ENCODE peak calls at places on chromosomes 4 and X, in six cellular contexts. One of them, this sample, is unnamed.

GRCh38 chr4:109123952-109124351 is 178.5 kb downstream of the COL25A1 start:
- DNase-seq in CD8-positive, alpha-beta T cell: no peak
- DNase-seq in HL-60: no peak
- DNase-seq in CD4-positive, CD25-positive, alpha-beta regulatory T cell: no peak
- DNase-seq in foreskin keratinocyte: no peak
- DNase-seq in CD8-positive, alpha-beta memory T cell: no peak
- DNase-seq in this sample: no peak

GRCh38 chr4:98993419-98994071 is 2.0 kb upstream of the METAP1 start:
- DNase-seq in foreskin keratinocyte: no peak
- DNase-seq in CD4-positive, CD25-positive, alpha-beta regulatory T cell: no peak
- DNase-seq in CD8-positive, alpha-beta memory T cell: no peak
- DNase-seq in HL-60: no peak
- DNase-seq in CD8-positive, alpha-beta T cell: no peak
- DNase-seq in this sample: no peak

GRCh38 chr4:150004481-150004880 is 73.8 kb upstream of the DCLK2 start:
- DNase-seq in HL-60: no peak
- DNase-seq in CD8-positive, alpha-beta T cell: no peak
- DNase-seq in foreskin keratinocyte: no peak
- DNase-seq in CD8-positive, alpha-beta memory T cell: no peak
- DNase-seq in CD4-positive, CD25-positive, alpha-beta regulatory T cell: no peak
- DNase-seq in this sample: no peak

GRCh38 chr4:21517460-21517859 is 431.1 kb downstream of the KCNIP4 start:
- DNase-seq in CD8-positive, alpha-beta memory T cell: no peak
- DNase-seq in foreskin keratinocyte: peak; percentile 23
- DNase-seq in CD4-positive, CD25-positive, alpha-beta regulatory T cell: no peak
- DNase-seq in CD8-positive, alpha-beta T cell: no peak
- DNase-seq in HL-60: no peak
- DNase-seq in this sample: no peak

GRCh38 chr4:16794816-16795445 is 103.5 kb downstream of the LDB2 start:
- DNase-seq in CD8-positive, alpha-beta T cell: peak; percentile 51
- DNase-seq in CD4-positive, CD25-positive, alpha-beta regulatory T cell: no peak
- DNase-seq in HL-60: peak; percentile 28
- DNase-seq in CD8-positive, alpha-beta memory T cell: no peak
- DNase-seq in foreskin keratinocyte: peak; percentile 8
- DNase-seq in this sample: peak; percentile 80

GRCh38 chrX:16310326-16310725 is 143.0 kb downstream of the MAGEB17 start:
- DNase-seq in CD8-positive, alpha-beta T cell: no peak
- DNase-seq in foreskin keratinocyte: no peak
- DNase-seq in CD8-positive, alpha-beta memory T cell: no peak
- DNase-seq in HL-60: no peak
- DNase-seq in CD4-positive, CD25-positive, alpha-beta regulatory T cell: no peak
- DNase-seq in this sample: no peak

GRCh38 chr4:181536196-181536746 is 706.9 kb upstream of the TENM3 start:
- DNase-seq in CD8-positive, alpha-beta T cell: no peak
- DNase-seq in HL-60: no peak
- DNase-seq in foreskin keratinocyte: no peak
- DNase-seq in CD4-positive, CD25-positive, alpha-beta regulatory T cell: no peak
- DNase-seq in CD8-positive, alpha-beta memory T cell: no peak
- DNase-seq in this sample: no peak

GRCh38 chr4:3199661-3200422 is 49.1 kb upstream of the MSANTD1 start:
- DNase-seq in CD8-positive, alpha-beta memory T cell: no peak
- DNase-seq in foreskin keratinocyte: no peak
- DNase-seq in HL-60: no peak
- DNase-seq in CD4-positive, CD25-positive, alpha-beta regulatory T cell: no peak
- DNase-seq in CD8-positive, alpha-beta T cell: no peak
- DNase-seq in this sample: no peak

GRCh38 chr4:54942735-54943134 is 182.7 kb downstream of the KDR start:
- DNase-seq in foreskin keratinocyte: no peak
- DNase-seq in CD4-positive, CD25-positive, alpha-beta regulatory T cell: peak; percentile 26
- DNase-seq in CD8-positive, alpha-beta T cell: no peak
- DNase-seq in HL-60: no peak
- DNase-seq in CD8-positive, alpha-beta memory T cell: peak; percentile 69
- DNase-seq in this sample: no peak

GRCh38 chrX:68432648-68433047 is 647 bp downstream of the OPHN1 start:
- DNase-seq in foreskin keratinocyte: peak; percentile 29
- DNase-seq in CD8-positive, alpha-beta memory T cell: no peak
- DNase-seq in HL-60: no peak
- DNase-seq in CD8-positive, alpha-beta T cell: no peak
- DNase-seq in CD4-positive, CD25-positive, alpha-beta regulatory T cell: no peak
- DNase-seq in this sample: no peak

GRCh38 chrX:108437789-108438623 is at the start of gene COL4A6:
- DNase-seq in foreskin keratinocyte: peak; percentile 66
- DNase-seq in HL-60: no peak
- DNase-seq in CD8-positive, alpha-beta memory T cell: no peak
- DNase-seq in CD8-positive, alpha-beta T cell: no peak
- DNase-seq in CD4-positive, CD25-positive, alpha-beta regulatory T cell: no peak
- DNase-seq in this sample: no peak

GRCh38 chrX:108447303-108447702 is 7.7 kb downstream of the COL4A5 start:
- DNase-seq in HL-60: no peak
- DNase-seq in CD8-positive, alpha-beta T cell: no peak
- DNase-seq in CD8-positive, alpha-beta memory T cell: no peak
- DNase-seq in foreskin keratinocyte: peak; percentile 44
- DNase-seq in CD4-positive, CD25-positive, alpha-beta regulatory T cell: no peak
- DNase-seq in this sample: no peak

GRCh38 chrX:108439961-108440696 is 491 bp downstream of the COL4A5 start:
- DNase-seq in HL-60: no peak
- DNase-seq in foreskin keratinocyte: no peak
- DNase-seq in CD4-positive, CD25-positive, alpha-beta regulatory T cell: no peak
- DNase-seq in CD8-positive, alpha-beta memory T cell: no peak
- DNase-seq in CD8-positive, alpha-beta T cell: no peak
- DNase-seq in this sample: no peak

GRCh38 chrX:108439434-108439883 is at the start of gene COL4A5:
- DNase-seq in CD8-positive, alpha-beta memory T cell: no peak
- DNase-seq in HL-60: no peak
- DNase-seq in foreskin keratinocyte: peak; percentile 94
- DNase-seq in CD4-positive, CD25-positive, alpha-beta regulatory T cell: no peak
- DNase-seq in CD8-positive, alpha-beta T cell: no peak
- DNase-seq in this sample: no peak

DNA sequence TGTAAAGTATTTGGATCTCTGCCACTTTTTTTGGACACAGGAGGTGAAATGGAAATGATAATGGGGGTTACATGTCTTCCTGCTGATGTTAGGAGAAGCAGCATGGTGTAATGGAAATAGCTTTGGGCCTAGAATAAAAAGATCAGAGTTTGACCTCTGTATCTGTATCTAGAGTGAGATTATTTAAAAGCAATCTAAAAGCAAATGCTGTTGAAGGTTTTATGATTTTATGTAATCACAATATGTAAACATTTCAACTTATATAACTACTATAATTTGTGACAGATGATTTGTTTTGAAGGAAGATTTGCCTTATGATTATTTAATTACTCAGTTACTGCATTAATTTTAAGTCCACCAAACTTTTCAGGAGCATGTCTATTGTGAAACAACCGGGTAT is 3.4 kb downstream of the COL4A5 start:
- DNase-seq in HL-60: no peak
- DNase-seq in CD4-positive, CD25-positive, alpha-beta regulatory T cell: no peak
- DNase-seq in CD8-positive, alpha-beta T cell: no peak
- DNase-seq in CD8-positive, alpha-beta memory T cell: no peak
- DNase-seq in foreskin keratinocyte: no peak
- DNase-seq in this sample: no peak
- H3K27ac ChIP-seq in HL-60: no peak overlapping the region
- H3K27ac ChIP-seq in CD4-positive, CD25-positive, alpha-beta regulatory T cell: no peak overlapping the region
- H3K27ac ChIP-seq in CD8-positive, alpha-beta T cell: no peak overlapping the region
- H3K27ac ChIP-seq in CD8-positive, alpha-beta memory T cell: no peak overlapping the region
- H3K27ac ChIP-seq in foreskin keratinocyte: peak overlapping the region; percentile 1
- H3K27ac ChIP-seq in this sample: no peak overlapping the region

GRCh38 chr4:72893354-72894066 is 176.0 kb downstream of the COX18 start:
- DNase-seq in CD8-positive, alpha-beta memory T cell: no peak
- DNase-seq in HL-60: no peak
- DNase-seq in CD8-positive, alpha-beta T cell: no peak
- DNase-seq in foreskin keratinocyte: no peak
- DNase-seq in CD4-positive, CD25-positive, alpha-beta regulatory T cell: no peak
- DNase-seq in this sample: no peak
- H3K27ac ChIP-seq in CD8-positive, alpha-beta memory T cell: no peak overlapping the region
- H3K27ac ChIP-seq in HL-60: no peak overlapping the region
- H3K27ac ChIP-seq in CD8-positive, alpha-beta T cell: no peak overlapping the region
- H3K27ac ChIP-seq in foreskin keratinocyte: no peak overlapping the region
- H3K27ac ChIP-seq in CD4-positive, CD25-positive, alpha-beta regulatory T cell: no peak overlapping the region
- H3K27ac ChIP-seq in this sample: no peak overlapping the region

GRCh38 chr4:38724507-38724808 is 58.3 kb downstream of the TLR10 start:
- DNase-seq in CD8-positive, alpha-beta memory T cell: no peak
- DNase-seq in CD8-positive, alpha-beta T cell: no peak
- DNase-seq in CD4-positive, CD25-positive, alpha-beta regulatory T cell: no peak
- DNase-seq in foreskin keratinocyte: no peak
- DNase-seq in HL-60: no peak
- DNase-seq in this sample: no peak

GRCh38 chr4:38730830-38731646 is 51.8 kb downstream of the TLR10 start:
- DNase-seq in CD4-positive, CD25-positive, alpha-beta regulatory T cell: peak; percentile 69
- DNase-seq in HL-60: peak; percentile 77
- DNase-seq in CD8-positive, alpha-beta T cell: peak; percentile 90
- DNase-seq in foreskin keratinocyte: peak; percentile 71
- DNase-seq in CD8-positive, alpha-beta memory T cell: peak; percentile 70
- DNase-seq in this sample: peak; percentile 90

GRCh38 chr4:38730493-38730829 is 52.3 kb downstream of the TLR10 start:
- DNase-seq in foreskin keratinocyte: no peak
- DNase-seq in CD8-positive, alpha-beta memory T cell: no peak
- DNase-seq in CD8-positive, alpha-beta T cell: no peak
- DNase-seq in HL-60: no peak
- DNase-seq in CD4-positive, CD25-positive, alpha-beta regulatory T cell: no peak
- DNase-seq in this sample: no peak

GRCh38 chr4:38723726-38724506 is 58.9 kb downstream of the TLR10 start:
- DNase-seq in HL-60: no peak
- DNase-seq in CD8-positive, alpha-beta memory T cell: no peak
- DNase-seq in foreskin keratinocyte: no peak
- DNase-seq in CD8-positive, alpha-beta T cell: no peak
- DNase-seq in CD4-positive, CD25-positive, alpha-beta regulatory T cell: no peak
- DNase-seq in this sample: no peak

GRCh38 chr4:38728651-38729141 is 54.1 kb downstream of the TLR10 start:
- DNase-seq in CD8-positive, alpha-beta memory T cell: no peak
- DNase-seq in CD4-positive, CD25-positive, alpha-beta regulatory T cell: no peak
- DNase-seq in HL-60: no peak
- DNase-seq in foreskin keratinocyte: no peak
- DNase-seq in CD8-positive, alpha-beta T cell: no peak
- DNase-seq in this sample: no peak
- H3K27ac ChIP-seq in CD8-positive, alpha-beta memory T cell: no peak overlapping the region
- H3K27ac ChIP-seq in CD4-positive, CD25-positive, alpha-beta regulatory T cell: no peak overlapping the region
- H3K27ac ChIP-seq in HL-60: no peak overlapping the region
- H3K27ac ChIP-seq in foreskin keratinocyte: no peak overlapping the region
- H3K27ac ChIP-seq in CD8-positive, alpha-beta T cell: no peak overlapping the region
- H3K27ac ChIP-seq in this sample: no peak overlapping the region

GRCh38 chrX:51896626-51897025 is 3.2 kb downstream of the MAGED1 start:
- DNase-seq in HL-60: no peak
- DNase-seq in foreskin keratinocyte: no peak
- DNase-seq in CD8-positive, alpha-beta T cell: no peak
- DNase-seq in CD4-positive, CD25-positive, alpha-beta regulatory T cell: no peak
- DNase-seq in CD8-positive, alpha-beta memory T cell: no peak
- DNase-seq in this sample: peak; percentile 4

GRCh38 chrX:51892921-51893745 is at the start of gene MAGED1:
- DNase-seq in CD8-positive, alpha-beta memory T cell: peak; percentile 60
- DNase-seq in CD8-positive, alpha-beta T cell: peak; percentile 77
- DNase-seq in HL-60: peak; percentile 23
- DNase-seq in CD4-positive, CD25-positive, alpha-beta regulatory T cell: peak; percentile 51
- DNase-seq in foreskin keratinocyte: peak; percentile 80
- DNase-seq in this sample: peak; percentile 96

GRCh38 chrX:51891821-51892551 is 1.4 kb upstream of the MAGED1 start:
- DNase-seq in CD8-positive, alpha-beta memory T cell: no peak
- DNase-seq in HL-60: peak; percentile 18
- DNase-seq in CD4-positive, CD25-positive, alpha-beta regulatory T cell: no peak
- DNase-seq in foreskin keratinocyte: no peak
- DNase-seq in CD8-positive, alpha-beta T cell: no peak
- DNase-seq in this sample: peak; percentile 86

GRCh38 chrX:51893931-51894696 is 691 bp downstream of the MAGED1 start:
- DNase-seq in CD8-positive, alpha-beta T cell: no peak
- DNase-seq in foreskin keratinocyte: peak; percentile 14
- DNase-seq in HL-60: no peak
- DNase-seq in CD8-positive, alpha-beta memory T cell: no peak
- DNase-seq in CD4-positive, CD25-positive, alpha-beta regulatory T cell: no peak
- DNase-seq in this sample: peak; percentile 44

DNA sequence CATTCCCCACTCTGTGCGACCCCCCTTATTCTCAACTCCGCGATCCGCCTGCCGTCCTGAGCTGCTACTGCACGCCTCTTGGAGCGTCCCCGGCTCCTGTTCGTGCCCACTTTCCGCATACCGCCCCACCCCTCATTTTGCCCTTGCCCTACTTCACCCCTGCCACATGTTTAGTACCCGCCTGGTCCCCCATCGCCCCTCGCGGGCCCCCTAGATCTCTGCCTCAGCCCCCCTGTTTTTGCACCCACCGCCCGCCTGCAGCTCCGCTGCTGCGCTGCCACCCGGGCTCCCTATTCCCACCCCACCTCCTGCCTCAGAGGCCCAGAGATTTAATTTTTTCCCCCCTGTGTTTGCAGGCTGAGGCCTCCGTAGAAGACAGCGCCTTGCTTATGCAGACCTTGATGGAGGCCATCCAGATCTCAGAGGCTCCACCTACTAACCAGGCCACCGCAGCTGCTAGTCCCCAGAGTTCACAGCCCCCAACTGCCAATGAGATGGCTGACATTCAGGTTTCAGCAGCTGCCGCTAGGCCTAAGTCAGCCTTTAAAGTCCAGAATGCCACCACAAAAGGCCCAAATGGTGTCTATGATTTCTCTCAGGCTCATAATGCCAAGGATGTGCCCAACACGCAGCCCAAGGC is 1.4 kb downstream of the MAGED1 start:
- DNase-seq in CD4-positive, CD25-positive, alpha-beta regulatory T cell: no peak
- DNase-seq in foreskin keratinocyte: no peak
- DNase-seq in HL-60: no peak
- DNase-seq in CD8-positive, alpha-beta T cell: no peak
- DNase-seq in CD8-positive, alpha-beta memory T cell: no peak
- DNase-seq in this sample: no peak
- H3K27ac ChIP-seq in CD4-positive, CD25-positive, alpha-beta regulatory T cell: no peak overlapping the region
- H3K27ac ChIP-seq in foreskin keratinocyte: no peak overlapping the region
- H3K27ac ChIP-seq in HL-60: no peak overlapping the region
- H3K27ac ChIP-seq in CD8-positive, alpha-beta T cell: peak overlapping the region; percentile 33
- H3K27ac ChIP-seq in CD8-positive, alpha-beta memory T cell: no peak overlapping the region
- H3K27ac ChIP-seq in this sample: no peak overlapping the region

GRCh38 chr4:110792036-110792435 is 169.2 kb upstream of the PITX2 start:
- DNase-seq in CD8-positive, alpha-beta T cell: no peak
- DNase-seq in HL-60: no peak
- DNase-seq in foreskin keratinocyte: no peak
- DNase-seq in CD4-positive, CD25-positive, alpha-beta regulatory T cell: no peak
- DNase-seq in CD8-positive, alpha-beta memory T cell: no peak
- DNase-seq in this sample: no peak

GRCh38 chr4:110787781-110788180 is 164.9 kb upstream of the PITX2 start:
- DNase-seq in CD8-positive, alpha-beta T cell: no peak
- DNase-seq in HL-60: no peak
- DNase-seq in foreskin keratinocyte: no peak
- DNase-seq in CD4-positive, CD25-positive, alpha-beta regulatory T cell: no peak
- DNase-seq in CD8-positive, alpha-beta memory T cell: no peak
- DNase-seq in this sample: no peak

GRCh38 chr4:110793890-110794588 is 171.2 kb upstream of the PITX2 start:
- DNase-seq in CD4-positive, CD25-positive, alpha-beta regulatory T cell: no peak
- DNase-seq in foreskin keratinocyte: no peak
- DNase-seq in CD8-positive, alpha-beta memory T cell: no peak
- DNase-seq in CD8-positive, alpha-beta T cell: no peak
- DNase-seq in HL-60: no peak
- DNase-seq in this sample: no peak

GRCh38 chr4:110798682-110799081 is 175.8 kb upstream of the PITX2 start:
- DNase-seq in HL-60: no peak
- DNase-seq in CD8-positive, alpha-beta memory T cell: no peak
- DNase-seq in CD8-positive, alpha-beta T cell: no peak
- DNase-seq in foreskin keratinocyte: no peak
- DNase-seq in CD4-positive, CD25-positive, alpha-beta regulatory T cell: no peak
- DNase-seq in this sample: no peak

DNA sequence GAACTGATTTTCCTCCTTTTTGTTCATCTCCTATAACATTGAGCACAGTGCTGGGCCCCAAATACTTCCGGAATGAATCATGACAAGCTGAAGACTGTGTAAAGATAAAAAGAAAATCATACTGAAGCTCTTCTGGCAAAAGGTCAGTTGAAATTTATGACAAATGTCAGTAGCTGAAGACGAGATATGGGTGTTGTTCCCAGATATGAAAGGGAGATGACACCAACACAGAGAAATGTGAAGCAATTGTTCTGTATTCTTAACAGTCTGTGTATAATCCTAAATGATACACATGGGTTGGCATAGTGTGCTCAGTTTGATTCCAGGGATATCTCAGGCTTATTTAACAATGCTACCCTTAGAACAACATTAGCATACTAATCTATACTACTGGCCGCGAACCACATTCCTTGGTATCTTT is 170.5 kb upstream of the PITX2 start:
- DNase-seq in foreskin keratinocyte: peak; percentile 46
- DNase-seq in CD8-positive, alpha-beta T cell: no peak
- DNase-seq in HL-60: no peak
- DNase-seq in CD8-positive, alpha-beta memory T cell: no peak
- DNase-seq in CD4-positive, CD25-positive, alpha-beta regulatory T cell: no peak
- DNase-seq in this sample: no peak
- H3K27ac ChIP-seq in foreskin keratinocyte: no peak overlapping the region
- H3K27ac ChIP-seq in CD8-positive, alpha-beta T cell: no peak overlapping the region
- H3K27ac ChIP-seq in HL-60: no peak overlapping the region
- H3K27ac ChIP-seq in CD8-positive, alpha-beta memory T cell: no peak overlapping the region
- H3K27ac ChIP-seq in CD4-positive, CD25-positive, alpha-beta regulatory T cell: no peak overlapping the region
- H3K27ac ChIP-seq in this sample: no peak overlapping the region

This sample was measured in Karpas-422.